ENCODE peak calls at places on chromosomes 3 and 15, in four cellular contexts. R is WTC11, F is HepG2, A is K562. S is an unnamed sample.

GRCh38 chr15:27339138-27339537 is 368.2 kb downstream of the GABRG3 start:
- DNase-seq in R (no peak), F (no peak), A (no peak), S (no peak)

GRCh38 chr3:53796161-53796560 is 50.1 kb downstream of the CHDH start:
- DNase-seq in R (no peak), F (no peak), A (no peak), S (no peak)

GRCh38 chr3:60708191-60708975 is 542.9 kb downstream of the FHIT start:
- DNase-seq in R (no peak), F (no peak), A (no peak), S (no peak)

GRCh38 chr15:66880380-66881155 is 178.5 kb downstream of the SMAD6 start:
- DNase-seq in R (no peak), F (no peak), A (no peak), S (no peak)

GRCh38 chr3:72418856-72419255 is 429.4 kb downstream of the SHQ1 start:
- DNase-seq in R (no peak), F (no peak), A (no peak), S (no peak)

GRCh38 chr15:40146037-40146436 is 14.8 kb upstream of the BUB1B start:
- DNase-seq in R (no peak), F (no peak), A (no peak), S (no peak)

GRCh38 chr3:39362812-39363211 is 20.4 kb upstream of the SLC25A38 start:
- DNase-seq in R (no peak), F (no peak), A (no peak), S (no peak)

GRCh38 chr15:67551207-67551743 is 8.8 kb downstream of the MAP2K5 start:
- DNase-seq in R (no peak), F (peak), A (no peak), S (no peak)

GRCh38 chr3:46383211-46383945 is 12.6 kb downstream of the CCR5 start:
- DNase-seq in R (no peak), F (no peak), A (no peak), S (no peak)

GRCh38 chr15:42107483-42107882 is 13.1 kb upstream of the PLA2G4D start:
- DNase-seq in R (no peak), F (no peak), A (no peak), S (no peak)

GRCh38 chr3:67460841-67461240 is 193.6 kb downstream of the SUCLG2 start:
- DNase-seq in R (no peak), F (no peak), A (no peak), S (no peak)

GRCh38 chr3:30696901-30697300 is 90.5 kb downstream of the TGFBR2 start:
- DNase-seq in R (no peak), F (no peak), A (no peak), S (no peak)

GRCh38 chr15:48285329-48286214 is 45.7 kb upstream of the DUT start:
- DNase-seq in R (peak), F (peak), A (peak), S (peak)

GRCh38 chr3:176954517-176954916 is 242.8 kb downstream of the TBL1XR1 start:
- DNase-seq in R (no peak), F (no peak), A (no peak), S (no peak)

GRCh38 chr15:89665449-89666146 is 10.3 kb upstream of the KIF7 start:
- DNase-seq in R (peak), F (no peak), A (no peak), S (no peak)

GRCh38 chr3:177824190-177824786 is 627.0 kb upstream of the TBL1XR1 start:
- DNase-seq in R (no peak), F (peak), A (no peak), S (no peak)

GRCh38 chr15:75200765-75201608 is 695 bp upstream of the C15orf39 start:
- DNase-seq in R (peak), F (peak), A (peak), S (no peak)

GRCh38 chr15:60212536-60212935 is 185.2 kb downstream of the ANXA2 start:
- DNase-seq in R (peak), F (peak), A (no peak), S (no peak)

GRCh38 chr15:71274448-71274798 is 159.2 kb downstream of the THSD4 start:
- DNase-seq in R (no peak), F (no peak), A (no peak), S (no peak)

GRCh38 chr3:122921791-122922651 is 105.5 kb downstream of the SEMA5B start:
- DNase-seq in R (peak), F (peak), A (peak), S (no peak)

GRCh38 chr3:185267193-185267592 is 13.3 kb upstream of the EHHADH start:
- DNase-seq in R (no peak), F (no peak), A (no peak), S (no peak)

GRCh38 chr15:47887181-47887580 is 169.9 kb downstream of the SEMA6D start:
- DNase-seq in R (no peak), F (no peak), A (no peak), S (no peak)

GRCh38 chr15:81155375-81156218 is 21.5 kb downstream of the CFAP161 start:
- DNase-seq in R (no peak), F (peak), A (peak), S (no peak)

GRCh38 chr3:13705051-13705450 is 156.1 kb downstream of the FBLN2 start:
- DNase-seq in R (no peak), F (no peak), A (no peak), S (no peak)

GRCh38 chr3:13704174-13704573 is 155.2 kb downstream of the FBLN2 start:
- DNase-seq in R (no peak), F (no peak), A (no peak), S (no peak)

GRCh38 chr3:13706451-13706850 is 157.5 kb downstream of the FBLN2 start:
- DNase-seq in R (no peak), F (no peak), A (no peak), S (no peak)

GRCh38 chr3:13706886-13707285 is 158.0 kb downstream of the FBLN2 start:
- DNase-seq in R (no peak), F (no peak), A (no peak), S (no peak)

GRCh38 chr3:13705702-13706280 is 156.9 kb downstream of the FBLN2 start:
- DNase-seq in R (no peak), F (no peak), A (no peak), S (no peak)
- TF ChIP-seq SP1 in R (no peak), F (no peak), A (no peak), S (no peak)

GRCh38 chr3:43218921-43219320 is 67.4 kb upstream of the SNRK start:
- DNase-seq in R (no peak), F (no peak), A (no peak), S (no peak)

GRCh38 chr3:43222594-43222993 is 63.7 kb upstream of the SNRK start:
- DNase-seq in R (no peak), F (no peak), A (no peak), S (no peak)

GRCh38 chr3:43223670-43224364 is 62.5 kb upstream of the SNRK start:
- DNase-seq in R (no peak), F (no peak), A (no peak), S (no peak)

GRCh38 chr3:43221076-43221475 is 65.3 kb upstream of the SNRK start:
- DNase-seq in R (no peak), F (no peak), A (no peak), S (no peak)

GRCh38 chr3:43224405-43225073 is 61.8 kb upstream of the SNRK start:
- DNase-seq in R (no peak), F (no peak), A (no peak), S (no peak)
- TF ChIP-seq ETV6 in R (no peak), F (no peak), A (no peak), S (no peak)

GRCh38 chr3:116135462-116135861 is 309.8 kb downstream of the LSAMP start:
- DNase-seq in R (no peak), F (no peak), A (no peak), S (no peak)
- TF ChIP-seq CREB1 in R (no peak), F (no peak), A (no peak), S (no peak)

DNA sequence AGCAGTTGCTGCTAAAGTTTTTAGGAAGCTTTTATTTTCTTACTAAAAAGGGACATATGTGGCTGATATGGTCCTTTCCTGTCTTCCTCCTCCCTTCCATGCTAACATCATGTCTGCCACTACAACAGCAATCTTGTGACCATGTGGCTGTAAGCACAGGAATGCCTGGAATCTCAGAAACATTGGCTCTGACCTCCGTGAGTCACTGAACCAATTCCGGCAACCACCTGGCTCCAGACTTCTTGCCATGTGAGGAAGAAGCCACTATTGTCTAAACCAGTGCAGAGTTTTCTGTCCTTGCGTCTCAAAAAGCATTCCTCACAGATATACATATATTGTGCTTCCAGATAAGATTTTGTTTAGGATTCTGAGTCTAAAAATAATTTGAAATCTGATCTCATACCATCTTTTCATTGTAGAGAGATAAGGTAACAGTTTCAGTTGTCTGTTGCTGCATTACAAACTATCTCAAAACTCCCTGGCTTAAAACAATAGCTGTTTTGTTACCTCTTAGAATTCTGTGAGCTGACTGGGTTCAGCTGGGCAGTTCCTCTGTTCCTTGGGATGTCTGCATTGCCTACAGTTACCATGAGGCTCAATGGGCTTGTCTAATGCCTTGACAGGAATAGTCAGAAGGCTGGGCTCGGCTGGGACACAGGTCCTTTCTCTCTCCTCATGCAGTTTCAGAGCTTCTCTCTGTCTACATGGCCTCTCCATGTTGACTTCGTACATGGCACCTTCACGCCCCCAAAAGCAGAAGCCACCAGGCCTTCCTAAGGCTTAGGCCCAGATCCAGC is 77.3 kb upstream of the MAGI1 start:
- DNase-seq in R (peak), F (peak), A (no peak), S (no peak)
- TF ChIP-seq SP1 in R (no peak), F (no peak), A (no peak), S (no peak)

GRCh38 chr15:64019764-64020163 is 26.5 kb downstream of the DAPK2 start:
- DNase-seq in R (no peak), F (peak), A (no peak), S (peak)

GRCh38 chr15:64016257-64016656 is 30.0 kb downstream of the DAPK2 start:
- DNase-seq in R (no peak), F (no peak), A (no peak), S (no peak)

GRCh38 chr15:64014995-64015394 is 31.3 kb downstream of the DAPK2 start:
- DNase-seq in R (no peak), F (no peak), A (no peak), S (no peak)

GRCh38 chr15:64017082-64017588 is 29.1 kb downstream of the DAPK2 start:
- DNase-seq in R (no peak), F (peak), A (no peak), S (no peak)

DNA sequence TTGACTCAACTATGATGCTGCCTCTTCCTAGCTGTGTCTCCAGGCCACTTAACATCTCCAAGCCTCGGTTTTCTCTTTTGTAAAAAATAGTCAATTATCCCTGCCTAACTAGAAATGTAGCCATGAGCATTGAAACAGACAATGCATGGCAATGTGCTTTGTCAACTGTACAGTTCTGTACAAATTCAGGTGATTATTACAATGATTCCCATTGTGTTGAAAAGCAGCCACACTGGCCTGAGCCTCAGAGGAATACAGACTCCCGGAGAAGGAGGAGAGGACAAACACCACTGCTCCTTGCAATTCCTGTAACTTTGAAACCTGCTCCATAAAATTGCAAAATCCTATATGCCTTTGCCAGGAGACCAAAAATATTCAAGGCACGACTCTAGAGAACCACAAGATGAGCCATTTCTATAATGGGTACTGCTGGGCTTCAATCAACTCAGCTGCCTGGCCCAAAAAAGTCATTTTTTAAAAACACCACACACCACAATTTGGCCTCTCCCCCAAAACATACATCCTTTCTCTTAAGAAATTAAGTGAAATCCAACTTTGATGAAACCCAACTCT is 28.6 kb downstream of the DAPK2 start:
- DNase-seq in R (no peak), F (no peak), A (no peak), S (no peak)
- TF ChIP-seq ETV6 in R (no peak), F (no peak), A (no peak), S (no peak)

DNA sequence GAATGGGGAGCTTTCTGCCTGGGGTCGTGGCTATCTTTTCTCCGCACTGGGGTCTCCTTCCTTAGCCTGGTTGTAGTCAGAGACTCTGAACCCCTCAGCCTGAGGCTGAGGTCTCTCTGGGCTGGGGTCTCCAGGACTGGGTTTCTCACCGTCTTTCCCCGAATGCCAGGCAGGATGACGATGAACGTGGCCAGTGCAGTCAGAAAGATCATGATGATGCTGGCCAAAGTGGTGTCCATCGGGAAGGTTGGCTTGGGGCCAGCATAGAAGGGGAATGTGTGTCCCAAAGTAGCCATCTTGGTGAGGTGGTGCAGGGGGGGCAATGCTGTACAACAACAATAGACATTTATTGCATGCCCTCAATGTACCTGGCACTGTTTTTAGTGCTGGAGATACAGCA is 7.0 kb downstream of the DUOXA1 start:
- DNase-seq in R (no peak), F (no peak), A (no peak), S (no peak)
- TF ChIP-seq CREB1 in R (no peak), F (no peak), A (no peak), S (no peak)

DNA sequence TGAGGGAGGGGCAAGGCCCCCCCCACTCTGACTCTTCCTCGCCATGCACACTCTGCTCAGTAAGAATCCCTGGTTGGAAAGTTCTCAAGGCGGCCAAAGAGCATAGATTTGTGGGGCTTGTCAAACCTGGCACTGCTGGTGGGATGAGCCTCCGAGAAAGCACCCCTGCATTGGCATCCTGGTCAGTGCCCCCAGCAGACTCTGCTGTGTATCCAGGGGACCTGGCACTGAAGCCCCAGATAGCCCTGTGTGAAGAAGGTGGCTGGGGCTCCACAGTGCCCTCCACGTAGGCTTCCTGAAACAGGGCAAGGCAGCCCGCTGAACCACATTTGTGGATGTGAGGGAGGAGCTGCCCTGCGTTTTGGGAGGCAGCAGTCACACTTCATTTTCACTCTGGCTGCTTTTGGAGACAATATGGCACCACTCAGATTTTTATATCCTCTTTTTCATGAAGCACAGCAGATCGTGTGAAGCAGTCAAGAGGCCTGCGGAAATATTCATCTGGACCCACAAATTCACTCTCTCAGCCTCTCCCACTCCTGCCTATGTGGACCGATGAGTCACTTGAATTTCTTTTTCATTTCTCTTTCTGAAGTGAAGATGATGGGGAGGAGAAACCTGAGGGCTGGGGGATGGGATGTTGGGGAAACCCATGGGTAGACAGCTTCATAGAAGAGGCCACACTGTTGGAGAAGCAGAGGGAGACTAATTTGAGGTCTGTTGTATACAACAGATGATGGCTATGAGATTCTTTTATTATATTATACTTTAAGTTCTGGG is 88.7 kb upstream of the BCL6 start:
- DNase-seq in R (no peak), F (no peak), A (no peak), S (no peak)
- TF ChIP-seq SP1 in R (no peak), F (no peak), A (no peak), S (no peak)

GRCh38 chr3:158205994-158206393 is 96.1 kb downstream of the RSRC1 start:
- DNase-seq in R (no peak), F (no peak), A (no peak), S (peak)
- TF ChIP-seq ETV6 in R (no peak), F (no peak), A (no peak), S (no peak)

DNA sequence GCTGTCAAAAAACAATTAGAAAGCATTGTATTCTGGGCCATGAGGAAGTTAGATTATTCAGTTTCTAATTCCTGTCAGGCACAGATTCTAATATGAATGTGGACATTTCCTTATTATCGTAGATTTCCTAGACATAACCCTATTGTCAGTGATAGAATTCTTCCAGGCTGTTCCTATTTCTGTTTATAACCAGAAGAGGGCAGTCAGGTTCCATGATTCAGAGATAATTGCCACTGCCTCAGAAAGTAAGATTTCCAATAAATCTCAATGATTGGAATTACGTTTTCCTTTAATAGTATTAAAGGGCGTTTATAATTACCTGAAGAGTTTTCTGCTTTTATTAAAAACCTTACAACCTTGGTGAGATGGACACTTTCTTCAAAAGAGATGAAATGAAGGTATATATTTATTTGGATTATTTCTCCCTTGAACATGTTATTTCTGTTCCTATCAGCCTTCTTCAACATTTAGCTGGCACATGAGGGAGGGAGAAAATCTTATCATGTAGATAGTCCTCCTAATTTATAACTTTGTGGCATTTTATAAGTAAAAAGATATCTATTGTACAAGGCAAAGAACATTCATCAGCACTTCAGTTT is 439.2 kb downstream of the MCTP2 start:
- DNase-seq in R (no peak), F (peak), A (peak), S (no peak)
- TF ChIP-seq CREB1 in R (no peak), F (no peak), A (no peak), S (no peak)

S was measured in GM12878.